ENCODE peak calls at places on chromosomes 5 and 9, in ten cellular contexts. W is NCI-H1092; N is left ventricle myocardium inferior; T is sciatic nerve; G is PC-3; C is activated naive CD4-positive, alpha-beta T cell; K is T1000; L is stimulated activated CD4-positive, alpha-beta T cell treated with anti-CD3 and anti-CD28 coated beads, Interleukin-2, amount 100 ng/mL, for 24 hours; E is A673; M is HFFc6. V is an unnamed sample.

GRCh38 chr5:103667068-103667467 is 104.5 kb upstream of the NUDT12 start:
- DNase-seq in W (no peak), N (no peak), T (no peak), G (peak; percentile 72), C (no peak), K (no peak), L (no peak), E (peak; percentile 7), M (no peak), V (peak; percentile 2)

GRCh38 chr9:93708289-93708986 is 132.1 kb downstream of the PHF2 start:
- DNase-seq in W (no peak), N (no peak), T (no peak), G (no peak), C (no peak), K (no peak), L (no peak), E (no peak), M (no peak), V (no peak)

GRCh38 chr9:33082538-33083326 is 6.3 kb upstream of the SMU1 start:
- DNase-seq in W (no peak), N (no peak), T (no peak), G (no peak), C (no peak), K (no peak), L (no peak), E (no peak), M (no peak), V (no peak)

GRCh38 chr5:125227333-125228075 is 481.1 kb upstream of the ZNF608 start:
- DNase-seq in W (no peak), N (no peak), T (peak; percentile 21), G (peak; percentile 32), C (no peak), K (no peak), L (no peak), E (peak; percentile 19), M (peak; percentile 3), V (no peak)

GRCh38 chr9:37066139-37066725 is 32.2 kb upstream of the PAX5 start:
- DNase-seq in W (no peak), N (no peak), T (no peak), G (no peak), C (no peak), K (no peak), L (no peak), E (no peak), M (no peak), V (no peak)

GRCh38 chr5:177094224-177095087 is 7.7 kb downstream of the FGFR4 start:
- DNase-seq in W (no peak), N (peak; percentile 90), T (peak; percentile 70), G (no peak), C (no peak), K (no peak), L (no peak), E (no peak), M (no peak), V (peak; percentile 62)

GRCh38 chr5:35762368-35762767 is 94.3 kb upstream of the IL7R start:
- DNase-seq in W (no peak), N (no peak), T (no peak), G (no peak), C (no peak), K (no peak), L (no peak), E (no peak), M (no peak), V (no peak)

GRCh38 chr5:68071731-68072130 is 143.8 kb upstream of the PIK3R1 start:
- DNase-seq in W (no peak), N (no peak), T (no peak), G (peak; percentile 1), C (no peak), K (no peak), L (no peak), E (no peak), M (peak; percentile 32), V (no peak)

GRCh38 chr5:1945606-1946005 is 62.9 kb upstream of the IRX4 start:
- DNase-seq in W (no peak), N (no peak), T (no peak), G (no peak), C (no peak), K (no peak), L (no peak), E (no peak), M (no peak), V (no peak)

GRCh38 chr9:8432224-8432623 is 632.6 kb upstream of the DMAC1 start:
- DNase-seq in W (no peak), N (no peak), T (no peak), G (no peak), C (no peak), K (no peak), L (no peak), E (no peak), M (no peak), V (no peak)

GRCh38 chr9:135517407-135517822 is 3.8 kb upstream of the LCN1 start:
- DNase-seq in W (no peak), N (no peak), T (peak; percentile 45), G (no peak), C (no peak), K (no peak), L (no peak), E (no peak), M (no peak), V (no peak)

GRCh38 chr9:128053560-128053959 is 13.6 kb downstream of the NAIF1 start:
- DNase-seq in W (no peak), N (no peak), T (no peak), G (no peak), C (no peak), K (no peak), L (no peak), E (no peak), M (no peak), V (no peak)

GRCh38 chr5:80069918-80070318 is 34.8 kb downstream of the THBS4 start:
- DNase-seq in W (no peak), N (no peak), T (no peak), G (no peak), C (no peak), K (no peak), L (no peak), E (peak; percentile 54), M (no peak), V (no peak)

GRCh38 chr5:53406630-53407316 is 73.7 kb upstream of the FST start:
- DNase-seq in W (no peak), N (no peak), T (no peak), G (peak; percentile 87), C (no peak), K (no peak), L (no peak), E (no peak), M (peak; percentile 91), V (peak; percentile 56)

GRCh38 chr9:125747053-125747764 is at the start of gene PBX3:
- DNase-seq in W (peak; percentile 45), N (peak; percentile 62), T (peak; percentile 78), G (peak; percentile 17), C (peak; percentile 48), K (peak; percentile 17), L (peak; percentile 45), E (peak; percentile 44), M (peak; percentile 9), V (no peak)

GRCh38 chr5:120545951-120546350 is 81.9 kb downstream of the PRR16 start:
- DNase-seq in W (no peak), N (no peak), T (no peak), G (no peak), C (no peak), K (no peak), L (no peak), E (no peak), M (no peak), V (no peak)

GRCh38 chr9:536597-537511 is 304.6 kb upstream of the DMRT1 start:
- DNase-seq in W (peak; percentile 55), N (no peak), T (no peak), G (no peak), C (no peak), K (no peak), L (no peak), E (no peak), M (no peak), V (no peak)

GRCh38 chr5:61319388-61320146 is 12.5 kb upstream of the ZSWIM6 start:
- DNase-seq in W (no peak), N (no peak), T (no peak), G (no peak), C (no peak), K (no peak), L (no peak), E (peak; percentile 90), M (no peak), V (no peak)

GRCh38 chr5:132557425-132557805 is 638 bp downstream of the RAD50 start:
- DNase-seq in W (no peak), N (peak; percentile 22), T (no peak), G (peak; percentile 51), C (peak; percentile 6), K (no peak), L (peak; percentile 47), E (peak; percentile 27), M (peak; percentile 2), V (peak; percentile 78)

GRCh38 chr5:180289433-180289832 is 2.5 kb downstream of the MAPK9 start:
- DNase-seq in W (no peak), N (no peak), T (no peak), G (peak; percentile 79), C (no peak), K (no peak), L (no peak), E (no peak), M (no peak), V (no peak)

GRCh38 chr9:123211081-123211480 is 57.3 kb downstream of the STRBP start:
- DNase-seq in W (no peak), N (no peak), T (no peak), G (no peak), C (no peak), K (no peak), L (no peak), E (no peak), M (no peak), V (no peak)

GRCh38 chr5:169795311-169795710 is 158.2 kb downstream of the DOCK2 start:
- DNase-seq in W (no peak), N (no peak), T (no peak), G (no peak), C (no peak), K (no peak), L (no peak), E (no peak), M (peak; percentile 32), V (no peak)

GRCh38 chr5:139686919-139687421 is 38.8 kb downstream of the CXXC5 start:
- DNase-seq in W (no peak), N (no peak), T (no peak), G (no peak), C (no peak), K (no peak), L (no peak), E (no peak), M (no peak), V (no peak)